ENCODE peak calls at places on chromosome 2, in nine cellular contexts. M, X, V, B, A, G, N, H and W are unnamed samples.

GRCh38 chr2:237653791-237654558 is 26.6 kb downstream of the LRRFIP1 start:
- DNase-seq in M (no peak), X (no peak), V (no peak), B (no peak), A (no peak), G (no peak), N (no peak), H (no peak), W (no peak)

GRCh38 chr2:159615936-159616733 is at the start of gene BAZ2B:
- DNase-seq in M (no peak), X (peak), V (peak), B (peak), A (peak), G (peak), N (peak), H (peak), W (peak)

GRCh38 chr2:236604971-236605734 is 35.5 kb downstream of the ACKR3 start:
- DNase-seq in M (no peak), X (no peak), V (no peak), B (no peak), A (no peak), G (no peak), N (no peak), H (no peak), W (no peak)

GRCh38 chr2:241734467-241735208 is at the start of gene D2HGDH:
- DNase-seq in M (peak), X (peak), V (peak), B (peak), A (peak), G (peak), N (peak), H (peak), W (peak)

GRCh38 chr2:58436842-58437241 is 195.7 kb upstream of the FANCL start:
- DNase-seq in M (no peak), X (no peak), V (no peak), B (no peak), A (no peak), G (no peak), N (no peak), H (no peak), W (no peak)

GRCh38 chr2:230589497-230590015 is 123.1 kb upstream of the CAB39 start:
- DNase-seq in M (no peak), X (no peak), V (no peak), B (no peak), A (no peak), G (no peak), N (no peak), H (no peak), W (no peak)

GRCh38 chr2:118386636-118387302 is 298.5 kb downstream of the INSIG2 start:
- DNase-seq in M (no peak), X (no peak), V (no peak), B (no peak), A (no peak), G (no peak), N (no peak), H (no peak), W (no peak)

GRCh38 chr2:224098473-224098872 is 59.4 kb upstream of the SERPINE2 start:
- DNase-seq in M (no peak), X (no peak), V (no peak), B (no peak), A (no peak), G (no peak), N (no peak), H (no peak), W (no peak)

GRCh38 chr2:22930781-22931180 is 454.2 kb upstream of the KLHL29 start:
- DNase-seq in M (no peak), X (no peak), V (no peak), B (no peak), A (no peak), G (no peak), N (no peak), H (no peak), W (no peak)

GRCh38 chr2:2707111-2708035 is 376.3 kb upstream of the MYT1L start:
- DNase-seq in M (no peak), X (no peak), V (no peak), B (no peak), A (no peak), G (no peak), N (no peak), H (no peak), W (no peak)

GRCh38 chr2:68110102-68110501 is 47.3 kb upstream of the C1D start:
- DNase-seq in M (no peak), X (no peak), V (no peak), B (no peak), A (no peak), G (no peak), N (peak), H (no peak), W (no peak)

GRCh38 chr2:50492452-50492851 is 539.5 kb downstream of the NRXN1 start:
- DNase-seq in M (no peak), X (no peak), V (peak), B (no peak), A (no peak), G (peak), N (peak), H (peak), W (no peak)

GRCh38 chr2:47946593-47946992 is 40.3 kb upstream of the FBXO11 start:
- DNase-seq in M (no peak), X (no peak), V (no peak), B (no peak), A (no peak), G (peak), N (no peak), H (no peak), W (no peak)

GRCh38 chr2:232901711-232902578 is 31.9 kb downstream of the SNORC start:
- DNase-seq in M (no peak), X (no peak), V (no peak), B (no peak), A (no peak), G (no peak), N (no peak), H (peak), W (no peak)